ENCODE peak calls at places on chromosomes 12 and 14, in seven cellular contexts. H is HFFc6, U is EL, N is EH, K is HFF-Myc, G is AG10803, J is GM12891. C is an unnamed sample.

GRCh38 chr12:124001343-124001742 is 28.3 kb downstream of the ZNF664 start:
- DNase-seq in H (no peak), U (no peak), N (no peak), K (no peak), G (no peak), J (no peak), C (no peak)

GRCh38 chr12:85237320-85237719 is 42.7 kb upstream of the ALX1 start:
- DNase-seq in H (no peak), U (no peak), N (no peak), K (no peak), G (no peak), J (no peak), C (no peak)

GRCh38 chr12:22275847-22276246 is 58.7 kb downstream of the ST8SIA1 start:
- DNase-seq in H (peak), U (peak), N (peak), K (peak), G (peak), J (no peak), C (peak)

GRCh38 chr14:42642787-42643186 is 1036.1 kb downstream of the LRFN5 start:
- DNase-seq in H (no peak), U (no peak), N (no peak), K (no peak), G (no peak), J (no peak), C (no peak)

GRCh38 chr14:76125506-76125905 is 26.2 kb upstream of the GPATCH2L start:
- DNase-seq in H (no peak), U (no peak), N (no peak), K (no peak), G (no peak), J (no peak), C (no peak)

GRCh38 chr12:60335765-60336164 is 739.9 kb downstream of the SLC16A7 start:
- DNase-seq in H (peak), U (peak), N (peak), K (no peak), G (peak), J (no peak), C (no peak)

GRCh38 chr12:109630107-109630506 is 56.5 kb downstream of the MVK start:
- DNase-seq in H (no peak), U (no peak), N (no peak), K (no peak), G (no peak), J (no peak), C (no peak)

GRCh38 chr14:102757646-102758045 is 19.6 kb upstream of the TRAF3 start:
- DNase-seq in H (no peak), U (no peak), N (no peak), K (no peak), G (no peak), J (no peak), C (no peak)

GRCh38 chr12:65306603-65307501 is 28.4 kb downstream of the MSRB3 start:
- DNase-seq in H (peak), U (peak), N (peak), K (no peak), G (peak), J (no peak), C (no peak)

GRCh38 chr12:30888241-30888640 is 38.3 kb upstream of the TSPAN11 start:
- DNase-seq in H (no peak), U (no peak), N (no peak), K (no peak), G (no peak), J (no peak), C (no peak)

GRCh38 chr12:121279507-121279915 is 17.0 kb downstream of the CAMKK2 start:
- DNase-seq in H (no peak), U (peak), N (no peak), K (no peak), G (peak), J (no peak), C (no peak)

GRCh38 chr12:53670308-53670707 is 5.6 kb downstream of the ATP5MC2 start:
- DNase-seq in H (no peak), U (no peak), N (no peak), K (no peak), G (no peak), J (no peak), C (no peak)